ENCODE peak calls at places on chromosomes 16 and 17, in four cellular contexts. B, F, J and P are unnamed samples.

GRCh38 chr17:72134560-72135399 is 14.0 kb downstream of the SOX9 start:
- DNase-seq in B (no peak), F (no peak), J (peak; percentile 75), P (no peak)

GRCh38 chr17:29390856-29391631 is 881 bp downstream of the TAOK1 start:
- DNase-seq in F (no peak), B (no peak), J (peak; percentile 54), P (no peak)

GRCh38 chr16:13390093-13390985 is 488.9 kb downstream of the SHISA9 start:
- DNase-seq in J (no peak), F (no peak), B (no peak), P (no peak)

GRCh38 chr17:66740226-66740625 is 94.7 kb upstream of the CACNG5 start:
- DNase-seq in B (no peak), F (no peak), J (no peak), P (no peak)

GRCh38 chr16:4426722-4427372 is 1.2 kb downstream of the DNAJA3 start:
- DNase-seq in J (no peak), B (no peak), F (no peak), P (no peak)

GRCh38 chr17:32882734-32883133 is 5.8 kb upstream of the MYO1D start:
- DNase-seq in B (no peak), J (no peak), F (no peak), P (no peak)

GRCh38 chr17:45414997-45415881 is 17.4 kb downstream of the ARHGAP27 start:
- DNase-seq in B (no peak), F (no peak), J (no peak), P (no peak)

GRCh38 chr16:31714899-31715504 is 158.6 kb upstream of the ZNF267 start:
- DNase-seq in J (no peak), F (no peak), B (no peak), P (no peak)

GRCh38 chr16:77443834-77444460 is 9.1 kb upstream of the ADAMTS18 start:
- DNase-seq in B (no peak), J (no peak), F (no peak), P (no peak)

GRCh38 chr16:54928421-54929089 is 2.1 kb upstream of the IRX5 start:
- DNase-seq in F (peak; percentile 77), J (no peak), B (peak; percentile 91), P (no peak)

GRCh38 chr17:28105501-28105900 is 63.0 kb downstream of the NLK start:
- DNase-seq in J (no peak), F (no peak), B (no peak), P (no peak)

GRCh38 chr17:12180644-12181261 is 160.1 kb downstream of the MAP2K4 start:
- DNase-seq in J (peak; percentile 80), B (no peak), F (no peak), P (no peak)

GRCh38 chr16:27347930-27348685 is 34.3 kb downstream of the IL4R start:
- DNase-seq in B (no peak), F (no peak), J (no peak), P (no peak)

GRCh38 chr17:63947711-63948330 is 15.7 kb upstream of the CD79B start:
- DNase-seq in J (no peak), F (no peak), B (no peak), P (no peak)

GRCh38 chr16:57987441-57988177 is 12.9 kb downstream of the ZNF319 start:
- DNase-seq in F (no peak), J (no peak), B (no peak), P (no peak)

GRCh38 chr16:5504028-5504758 is 406.6 kb upstream of the EEF2KMT start:
- DNase-seq in B (no peak), F (peak; percentile 58), J (no peak), P (no peak)

GRCh38 chr16:78745491-78746019 is 646.1 kb downstream of the WWOX start:
- DNase-seq in J (no peak), B (no peak), F (no peak), P (no peak)

GRCh38 chr16:8251298-8251697 is 339.0 kb downstream of the TMEM114 start:
- DNase-seq in J (no peak), F (no peak), B (no peak), P (no peak)

GRCh38 chr16:25493136-25493811 is 198.5 kb upstream of the HS3ST4 start:
- DNase-seq in F (no peak), B (no peak), J (no peak), P (no peak)

GRCh38 chr16:75244844-75245758 is 6.3 kb downstream of the BCAR1 start:
- DNase-seq in B (peak; percentile 90), J (peak; percentile 99), F (peak; percentile 94), P (no peak)
- H3K4me1 ChIP-seq in B (peaks cover 68% of the 10 kb centered on the region), J (peaks cover 77% of the 10 kb centered on the region), F (peaks cover 88% of the 10 kb centered on the region), P (peaks cover 75% of the 10 kb centered on the region)

GRCh38 chr16:2054543-2055245 is 6.9 kb downstream of the TSC2 start:
- DNase-seq in J (no peak), B (peak; percentile 81), F (peak; percentile 93), P (no peak)

GRCh38 chr16:2056077-2056476 is 8.3 kb downstream of the TSC2 start:
- DNase-seq in B (no peak), F (no peak), J (no peak), P (no peak)

GRCh38 chr16:2057438-2057837 is 9.7 kb downstream of the TSC2 start:
- DNase-seq in B (no peak), J (no peak), F (no peak), P (no peak)

GRCh38 chr16:2058901-2059300 is 11.1 kb downstream of the TSC2 start:
- DNase-seq in F (no peak), B (no peak), J (no peak), P (no peak)

DNA sequence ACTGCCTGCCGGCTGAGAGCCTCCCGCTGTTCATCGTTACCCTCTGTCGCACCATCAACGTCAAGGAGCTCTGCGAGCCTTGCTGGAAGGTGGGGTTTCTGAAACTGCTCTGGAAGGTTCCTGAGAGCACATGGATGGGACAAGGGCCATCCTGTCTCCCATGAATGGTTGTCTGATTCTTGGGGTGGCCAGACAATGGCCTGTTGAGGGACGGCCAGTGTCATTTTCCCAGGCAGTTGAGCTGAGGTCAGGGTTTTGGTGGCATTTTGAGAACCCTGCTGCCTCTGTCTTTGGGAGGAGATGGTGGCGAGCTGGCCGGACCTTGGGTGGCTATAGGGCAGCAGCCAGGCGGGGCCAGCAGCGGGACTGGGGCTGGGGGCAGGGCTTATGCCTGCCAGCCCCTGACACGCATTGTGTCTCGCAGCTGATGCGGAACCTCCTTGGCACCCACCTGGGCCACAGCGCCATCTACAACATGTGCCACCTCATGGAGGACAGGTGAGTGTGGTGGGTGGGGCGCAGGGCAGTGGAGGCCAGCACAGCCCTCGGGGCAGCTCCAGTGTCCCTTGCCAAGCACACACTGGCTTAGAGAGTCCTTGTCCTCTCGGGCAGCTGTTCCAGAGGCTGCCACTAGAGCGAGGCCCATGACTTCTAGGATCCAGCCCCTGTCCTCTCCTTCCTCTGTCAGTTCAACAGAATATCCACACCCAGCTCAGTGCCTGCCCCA is 9.1 kb downstream of the TSC2 start:
- DNase-seq in F (no peak), J (no peak), B (no peak), P (no peak)
- TF ChIP-seq CTCF in F (no peak), J (peak; percentile 16), B (no peak), P (no peak)

GRCh38 chr17:75398279-75398678 is 7.2 kb downstream of the GRB2 start:
- DNase-seq in J (no peak), F (no peak), B (no peak), P (peak; percentile 27)

GRCh38 chr17:75396781-75397180 is 8.7 kb downstream of the GRB2 start:
- DNase-seq in J (no peak), B (no peak), F (no peak), P (no peak)

GRCh38 chr17:75394332-75394918 is 11.1 kb downstream of the GRB2 start:
- DNase-seq in B (no peak), J (no peak), F (no peak), P (no peak)

GRCh38 chr17:75396025-75396424 is 9.5 kb downstream of the GRB2 start:
- DNase-seq in B (no peak), J (no peak), F (no peak), P (no peak)

DNA sequence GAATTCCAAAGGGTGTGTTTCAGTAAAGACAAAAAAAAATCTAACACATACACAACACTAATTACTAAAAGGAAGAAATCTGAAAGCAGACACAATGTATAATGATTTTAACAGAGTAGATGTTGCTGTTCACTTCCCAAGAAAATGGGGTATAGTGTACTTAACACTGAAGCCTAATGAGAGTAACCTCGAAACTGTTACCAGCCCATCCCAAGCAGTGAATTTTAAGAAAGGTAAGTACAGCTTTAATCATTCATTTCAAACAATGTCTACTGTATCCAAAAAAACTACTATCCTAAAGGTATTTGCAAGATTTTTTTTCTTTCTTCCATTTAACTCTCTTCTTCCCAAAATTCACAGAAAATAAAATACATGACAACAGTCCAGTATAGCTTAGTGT is 8.3 kb downstream of the GRB2 start:
- DNase-seq in J (no peak), B (no peak), F (no peak), P (no peak)
- H3K4me3 ChIP-seq in J (no peak overlapping the region), B (no peak overlapping the region), F (no peak overlapping the region), P (no peak overlapping the region)

DNA sequence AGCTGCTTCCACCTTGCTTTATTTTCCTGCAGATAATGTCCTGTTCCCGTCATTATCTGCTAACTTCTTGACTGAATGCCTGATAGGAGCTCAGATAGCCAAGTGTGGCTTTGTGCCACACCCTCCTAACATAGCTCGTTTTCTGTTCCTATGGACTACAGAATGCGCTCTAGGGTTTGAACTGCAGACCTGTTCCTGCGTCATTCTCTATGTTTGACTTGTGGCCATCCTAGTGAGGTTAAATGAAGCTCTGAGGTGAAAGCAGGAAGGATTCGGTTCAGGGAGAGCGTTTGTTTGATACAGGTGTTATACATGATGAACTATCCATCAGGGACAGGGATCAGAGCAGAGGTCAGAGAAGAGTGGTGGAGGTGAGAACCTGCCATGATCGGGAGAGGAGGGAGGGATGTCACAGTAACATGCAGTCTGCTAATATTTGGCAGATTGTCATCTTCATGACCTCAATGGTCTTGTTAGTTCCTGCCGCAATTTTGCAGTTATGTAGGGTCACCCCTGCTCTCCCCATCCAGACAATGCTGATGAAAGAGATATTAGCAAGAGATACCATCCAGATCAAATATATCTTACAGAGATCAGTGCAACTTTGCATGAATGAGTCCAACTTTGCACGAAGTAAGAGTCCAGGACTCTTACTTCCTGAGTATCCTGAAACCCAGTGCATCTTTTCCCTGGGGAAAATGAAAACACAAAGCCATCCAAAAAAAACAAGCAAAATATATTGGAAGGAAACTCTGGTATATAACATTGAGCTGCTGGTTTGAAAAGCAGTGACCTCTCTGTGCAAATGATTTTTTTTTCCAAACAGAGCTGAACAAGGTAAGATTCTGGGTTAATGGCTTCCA is 32.8 kb downstream of the MPHOSPH6 start:
- DNase-seq in B (no peak), F (no peak), J (peak; percentile 37), P (no peak)
- H3K4me1 ChIP-seq in B (no peaks in the 10 kb centered on the region), F (no peaks in the 10 kb centered on the region), J (no peaks in the 10 kb centered on the region), P (no peaks in the 10 kb centered on the region)

GRCh38 chr17:34443832-34444469 is 80.9 kb upstream of the CCL1 start:
- DNase-seq in F (no peak), J (no peak), B (no peak), P (no peak)
- TF ChIP-seq CTCF in F (no peak), J (no peak), B (no peak), P (no peak)

DNA sequence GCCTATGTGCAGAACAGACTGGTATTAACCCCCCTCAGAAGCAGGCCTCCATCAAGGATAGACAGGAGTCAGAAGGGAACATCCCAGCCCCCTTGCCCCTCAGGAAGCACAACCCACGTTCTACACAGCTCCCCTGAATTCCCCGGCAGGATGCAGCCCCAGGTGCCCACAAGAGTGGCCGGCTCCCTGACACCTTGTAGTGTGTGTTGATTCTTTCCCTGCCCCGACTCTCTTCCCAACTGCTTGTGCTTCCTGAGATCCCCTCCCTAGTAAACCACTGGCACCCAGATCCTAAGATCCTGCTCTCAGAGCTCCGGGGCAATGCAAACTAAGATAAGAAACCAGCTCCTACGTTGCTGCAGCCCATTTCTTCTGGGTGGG is 34.8 kb upstream of the LITAF start:
- DNase-seq in B (no peak), J (no peak), F (no peak), P (no peak)
- H3K4me3 ChIP-seq in B (peak overlapping the region; percentile 5), J (no peak overlapping the region), F (peak overlapping the region; percentile 25), P (peak overlapping the region; percentile 39)